ENCODE peak calls at places on chromosome 22, in ten cellular contexts. R is NCI-H1105 treated with DMSO at 0.1 percent for 48 hours; X is ovary; N is GM04504; F is activated T-cell treated with anti-CD3 and anti-CD28 coated beads, Interleukin-2, amount 50 U/mL, for 1 hour; P is stromal cell of bone marrow; O is fibroblast of gingiva; S is NCI-H2081 treated with DMSO at 0.1 percent for 48 hours; I is OCI-LY7; H is activated CD4-positive, alpha-beta T cell treated with anti-CD3 and anti-CD28 coated beads, Interleukin-2, amount 10 ng/mL, durations not matched to agents 7 days and 5 days. D is an unnamed sample.

GRCh38 chr22:31876156-31877035 is 67.9 kb upstream of the YWHAH start:
- DNase-seq in R (no peak), X (no peak), N (peak), F (no peak), P (no peak), O (peak), S (no peak), I (no peak), H (no peak), D (no peak)

GRCh38 chr22:42080287-42080686 is 787 bp downstream of the SMDT1 start:
- DNase-seq in R (peak), X (peak), N (no peak), F (no peak), P (peak), O (peak), S (no peak), I (no peak), H (peak), D (no peak)

GRCh38 chr22:46147471-46148267 is 2.7 kb upstream of the PPARA start:
- DNase-seq in R (peak), X (peak), N (no peak), F (no peak), P (no peak), O (no peak), S (no peak), I (no peak), H (no peak), D (no peak)

GRCh38 chr22:36156515-36157419 is 3.8 kb downstream of the APOL3 start:
- DNase-seq in R (no peak), X (peak), N (peak), F (peak), P (peak), O (peak), S (no peak), I (peak), H (peak), D (peak)

GRCh38 chr22:24029304-24029703 is 18.2 kb downstream of the CABIN1 start:
- DNase-seq in R (no peak), X (no peak), N (no peak), F (no peak), P (no peak), O (no peak), S (no peak), I (no peak), H (no peak), D (no peak)

GRCh38 chr22:25453058-25453457 is 111.4 kb upstream of the GRK3 start:
- DNase-seq in R (no peak), X (no peak), N (no peak), F (no peak), P (no peak), O (no peak), S (no peak), I (no peak), H (no peak), D (no peak)

GRCh38 chr22:36220457-36220921 is 18.8 kb downstream of the APOL2 start:
- DNase-seq in R (no peak), X (peak), N (peak), F (no peak), P (peak), O (peak), S (no peak), I (no peak), H (no peak), D (no peak)

GRCh38 chr22:36445158-36445668 is 36.2 kb downstream of the TXN2 start:
- DNase-seq in R (no peak), X (peak), N (peak), F (no peak), P (peak), O (peak), S (no peak), I (no peak), H (no peak), D (peak)

GRCh38 chr22:39117585-39118191 is 20.6 kb downstream of the APOBEC3H start:
- DNase-seq in R (peak), X (no peak), N (no peak), F (peak), P (peak), O (peak), S (no peak), I (peak), H (peak), D (no peak)

GRCh38 chr22:28936200-28936599 is 52.8 kb downstream of the ZNRF3 start:
- DNase-seq in R (no peak), X (no peak), N (no peak), F (no peak), P (no peak), O (no peak), S (no peak), I (no peak), H (no peak), D (no peak)

GRCh38 chr22:39097098-39098020 is at the start of gene APOBEC3H:
- DNase-seq in R (peak), X (no peak), N (no peak), F (no peak), P (no peak), O (no peak), S (no peak), I (no peak), H (peak), D (no peak)

GRCh38 chr22:27591060-27591459 is 210.5 kb downstream of the MN1 start:
- DNase-seq in R (no peak), X (peak), N (no peak), F (no peak), P (no peak), O (no peak), S (no peak), I (no peak), H (no peak), D (no peak)

GRCh38 chr22:39927544-39927943 is 26.7 kb downstream of the GRAP2 start:
- DNase-seq in R (no peak), X (no peak), N (no peak), F (no peak), P (no peak), O (no peak), S (no peak), I (no peak), H (peak), D (no peak)

GRCh38 chr22:29434288-29434687 is 4.1 kb upstream of the RFPL1 start:
- DNase-seq in R (no peak), X (no peak), N (no peak), F (no peak), P (no peak), O (no peak), S (no peak), I (no peak), H (no peak), D (no peak)

GRCh38 chr22:30733081-30733680 is 38.5 kb downstream of the OSBP2 start:
- DNase-seq in R (no peak), X (no peak), N (no peak), F (no peak), P (peak), O (no peak), S (no peak), I (no peak), H (no peak), D (peak)

GRCh38 chr22:29074276-29074625 is 1.4 kb downstream of the KREMEN1 start:
- DNase-seq in R (no peak), X (no peak), N (no peak), F (no peak), P (no peak), O (no peak), S (no peak), I (no peak), H (no peak), D (no peak)

GRCh38 chr22:41359376-41359775 is 22.4 kb upstream of the TEF start:
- DNase-seq in R (no peak), X (no peak), N (no peak), F (no peak), P (no peak), O (no peak), S (no peak), I (no peak), H (no peak), D (no peak)

GRCh38 chr22:27626675-27627443 is 174.7 kb downstream of the MN1 start:
- DNase-seq in R (no peak), X (no peak), N (no peak), F (no peak), P (no peak), O (no peak), S (no peak), I (no peak), H (no peak), D (no peak)

GRCh38 chr22:49606562-49606961 is 221.1 kb downstream of the BRD1 start:
- DNase-seq in R (no peak), X (no peak), N (no peak), F (no peak), P (no peak), O (no peak), S (no peak), I (no peak), H (no peak), D (no peak)

GRCh38 chr22:36991220-36991619 is 28.0 kb downstream of the TST start:
- DNase-seq in R (no peak), X (no peak), N (no peak), F (no peak), P (no peak), O (no peak), S (no peak), I (no peak), H (no peak), D (no peak)

GRCh38 chr22:37784829-37785495 is 22.8 kb upstream of the GCAT start:
- DNase-seq in R (peak), X (no peak), N (no peak), F (no peak), P (no peak), O (no peak), S (no peak), I (no peak), H (no peak), D (no peak)

GRCh38 chr22:26462971-26463661 is 20.5 kb downstream of the HPS4 start:
- DNase-seq in R (no peak), X (no peak), N (no peak), F (no peak), P (no peak), O (no peak), S (no peak), I (no peak), H (no peak), D (no peak)

GRCh38 chr22:39383841-39384625 is 15.5 kb upstream of the TAB1 start:
- DNase-seq in R (no peak), X (no peak), N (no peak), F (no peak), P (no peak), O (no peak), S (no peak), I (no peak), H (no peak), D (no peak)

GRCh38 chr22:17133137-17133536 is 12.0 kb upstream of the TMEM121B start:
- DNase-seq in R (no peak), X (no peak), N (no peak), F (no peak), P (no peak), O (no peak), S (no peak), I (no peak), H (no peak), D (no peak)

GRCh38 chr22:43110927-43111623 is 525 bp downstream of the BIK start:
- DNase-seq in R (no peak), X (no peak), N (no peak), F (peak), P (no peak), O (no peak), S (no peak), I (peak), H (peak), D (no peak)

GRCh38 chr22:29689872-29690213 is 30.0 kb upstream of the CABP7 start:
- DNase-seq in R (peak), X (peak), N (peak), F (peak), P (peak), O (peak), S (no peak), I (peak), H (peak), D (peak)

GRCh38 chr22:39219071-39220050 is 25.4 kb downstream of the PDGFB start:
- DNase-seq in R (no peak), X (no peak), N (no peak), F (no peak), P (no peak), O (no peak), S (no peak), I (no peak), H (no peak), D (no peak)

GRCh38 chr22:35458547-35459422 is 58.8 kb downstream of the MCM5 start:
- DNase-seq in R (no peak), X (no peak), N (no peak), F (no peak), P (no peak), O (no peak), S (peak), I (no peak), H (no peak), D (no peak)

GRCh38 chr22:50396751-50397370 is 53.7 kb downstream of the PPP6R2 start:
- DNase-seq in R (no peak), X (no peak), N (no peak), F (no peak), P (no peak), O (no peak), S (no peak), I (no peak), H (no peak), D (no peak)

GRCh38 chr22:43011079-43011478 is 3.9 kb downstream of the PACSIN2 start:
- DNase-seq in R (no peak), X (no peak), N (no peak), F (no peak), P (no peak), O (no peak), S (no peak), I (no peak), H (no peak), D (no peak)

GRCh38 chr22:19085233-19086043 is 36.8 kb downstream of the DGCR2 start:
- DNase-seq in R (peak), X (no peak), N (no peak), F (no peak), P (no peak), O (peak), S (no peak), I (peak), H (no peak), D (no peak)

D was measured in AG04450.